ENCODE peak calls at places on chromosomes 6 and 20, in ten cellular contexts. One of them, this sample, is unnamed.

GRCh38 chr6:13383280-13384163 is 55.2 kb upstream of the TBC1D7 start:
- DNase-seq in right lobe of liver: no peak
- DNase-seq in epithelial cell of esophagus: peak
- DNase-seq in CD4-positive, alpha-beta T cell: no peak
- DNase-seq in H9: no peak
- DNase-seq in IMR-90: peak
- DNase-seq in colonic mucosa: no peak
- DNase-seq in uterus: no peak
- DNase-seq in lower leg skin: no peak
- DNase-seq in coronary artery: no peak
- DNase-seq in this sample: no peak

GRCh38 chr20:1892122-1892385 is 3.2 kb upstream of the SIRPA start:
- DNase-seq in right lobe of liver: no peak
- DNase-seq in epithelial cell of esophagus: no peak
- DNase-seq in CD4-positive, alpha-beta T cell: no peak
- DNase-seq in H9: no peak
- DNase-seq in IMR-90: no peak
- DNase-seq in colonic mucosa: no peak
- DNase-seq in uterus: no peak
- DNase-seq in lower leg skin: no peak
- DNase-seq in coronary artery: no peak
- DNase-seq in this sample: no peak

GRCh38 chr6:136252441-136252840 is 2.3 kb upstream of the MTFR2 start:
- DNase-seq in right lobe of liver: no peak
- DNase-seq in epithelial cell of esophagus: no peak
- DNase-seq in CD4-positive, alpha-beta T cell: no peak
- DNase-seq in H9: no peak
- DNase-seq in IMR-90: no peak
- DNase-seq in colonic mucosa: no peak
- DNase-seq in uterus: no peak
- DNase-seq in lower leg skin: no peak
- DNase-seq in coronary artery: no peak
- DNase-seq in this sample: no peak

GRCh38 chr6:50791900-50792508 is 26.7 kb upstream of the TFAP2B start:
- DNase-seq in right lobe of liver: no peak
- DNase-seq in epithelial cell of esophagus: peak
- DNase-seq in CD4-positive, alpha-beta T cell: no peak
- DNase-seq in H9: no peak
- DNase-seq in IMR-90: peak
- DNase-seq in colonic mucosa: no peak
- DNase-seq in uterus: no peak
- DNase-seq in lower leg skin: no peak
- DNase-seq in coronary artery: no peak
- DNase-seq in this sample: peak

GRCh38 chr6:43806041-43806757 is 36.2 kb downstream of the VEGFA start:
- DNase-seq in right lobe of liver: peak
- DNase-seq in epithelial cell of esophagus: peak
- DNase-seq in CD4-positive, alpha-beta T cell: no peak
- DNase-seq in H9: no peak
- DNase-seq in IMR-90: no peak
- DNase-seq in colonic mucosa: peak
- DNase-seq in uterus: no peak
- DNase-seq in lower leg skin: no peak
- DNase-seq in coronary artery: no peak
- DNase-seq in this sample: peak

GRCh38 chr6:33172307-33173227 is 19.7 kb downstream of the COL11A2 start:
- DNase-seq in right lobe of liver: no peak
- DNase-seq in epithelial cell of esophagus: peak
- DNase-seq in CD4-positive, alpha-beta T cell: no peak
- DNase-seq in H9: peak
- DNase-seq in IMR-90: peak
- DNase-seq in colonic mucosa: no peak
- DNase-seq in uterus: no peak
- DNase-seq in lower leg skin: no peak
- DNase-seq in coronary artery: no peak
- DNase-seq in this sample: peak

GRCh38 chr6:4253604-4254211 is 118.3 kb upstream of the ECI2 start:
- DNase-seq in right lobe of liver: no peak
- DNase-seq in epithelial cell of esophagus: peak
- DNase-seq in CD4-positive, alpha-beta T cell: no peak
- DNase-seq in H9: no peak
- DNase-seq in IMR-90: peak
- DNase-seq in colonic mucosa: peak
- DNase-seq in uterus: peak
- DNase-seq in lower leg skin: no peak
- DNase-seq in coronary artery: no peak
- DNase-seq in this sample: peak

GRCh38 chr6:111765681-111766523 is 107.3 kb downstream of the FYN start:
- DNase-seq in right lobe of liver: no peak
- DNase-seq in epithelial cell of esophagus: no peak
- DNase-seq in CD4-positive, alpha-beta T cell: no peak
- DNase-seq in H9: no peak
- DNase-seq in IMR-90: peak
- DNase-seq in colonic mucosa: no peak
- DNase-seq in uterus: no peak
- DNase-seq in lower leg skin: no peak
- DNase-seq in coronary artery: no peak
- DNase-seq in this sample: no peak

GRCh38 chr20:34528921-34529297 is 12.7 kb downstream of the DYNLRB1 start:
- DNase-seq in right lobe of liver: no peak
- DNase-seq in epithelial cell of esophagus: no peak
- DNase-seq in CD4-positive, alpha-beta T cell: no peak
- DNase-seq in H9: no peak
- DNase-seq in IMR-90: no peak
- DNase-seq in colonic mucosa: no peak
- DNase-seq in uterus: no peak
- DNase-seq in lower leg skin: no peak
- DNase-seq in coronary artery: no peak
- DNase-seq in this sample: no peak

DNA sequence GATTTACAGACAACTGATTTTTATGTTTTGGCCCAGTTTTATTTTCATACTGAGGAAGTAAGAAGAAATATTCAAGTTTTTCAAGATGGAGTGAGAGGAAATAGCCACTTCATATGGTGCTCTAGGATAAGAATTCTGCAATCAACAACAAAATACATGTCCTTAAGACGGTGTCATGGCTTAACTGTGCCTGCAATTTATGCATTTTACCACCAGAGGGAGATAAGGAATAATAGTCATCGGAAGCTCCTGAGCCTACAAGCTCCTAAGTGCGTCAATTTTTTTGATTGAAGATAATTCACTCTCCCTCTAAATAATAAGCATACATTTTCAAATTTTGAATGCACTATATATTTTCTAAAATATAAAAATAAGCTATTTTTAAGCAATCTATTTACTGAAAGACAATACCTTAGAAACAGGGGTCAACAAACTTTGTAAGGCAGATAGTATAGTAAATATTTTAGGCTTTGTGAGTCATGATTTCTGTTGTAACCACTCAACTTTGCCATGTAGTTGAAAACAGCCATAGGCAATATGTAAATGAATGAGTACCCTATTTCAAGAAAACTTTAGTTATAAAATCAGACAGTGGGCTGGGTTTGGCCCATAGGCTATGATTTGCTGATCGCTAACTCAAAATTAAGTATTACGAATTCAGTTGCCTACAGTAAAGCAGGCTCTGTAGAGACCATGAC is 230.9 kb upstream of the DTNBP1 start:
- DNase-seq in right lobe of liver: no peak
- DNase-seq in epithelial cell of esophagus: peak
- DNase-seq in CD4-positive, alpha-beta T cell: no peak
- DNase-seq in H9: no peak
- DNase-seq in IMR-90: peak
- DNase-seq in colonic mucosa: no peak
- DNase-seq in uterus: no peak
- DNase-seq in lower leg skin: no peak
- DNase-seq in coronary artery: no peak
- DNase-seq in this sample: no peak
- TF ChIP-seq CTCF in right lobe of liver: peak
- TF ChIP-seq CTCF in epithelial cell of esophagus: peak
- TF ChIP-seq CTCF in CD4-positive, alpha-beta T cell: no peak
- TF ChIP-seq CTCF in H9: peak
- TF ChIP-seq CTCF in IMR-90: no peak
- TF ChIP-seq CTCF in colonic mucosa: peak
- TF ChIP-seq CTCF in uterus: no peak
- TF ChIP-seq CTCF in lower leg skin: no peak
- TF ChIP-seq CTCF in coronary artery: no peak
- TF ChIP-seq CTCF in this sample: peak

GRCh38 chr20:21632031-21632430 is 73.4 kb upstream of the PAX1 start:
- DNase-seq in right lobe of liver: no peak
- DNase-seq in epithelial cell of esophagus: no peak
- DNase-seq in CD4-positive, alpha-beta T cell: no peak
- DNase-seq in H9: no peak
- DNase-seq in IMR-90: no peak
- DNase-seq in colonic mucosa: no peak
- DNase-seq in uterus: no peak
- DNase-seq in lower leg skin: no peak
- DNase-seq in coronary artery: no peak
- DNase-seq in this sample: no peak
- TF ChIP-seq CTCF in right lobe of liver: no peak
- TF ChIP-seq CTCF in epithelial cell of esophagus: no peak
- TF ChIP-seq CTCF in CD4-positive, alpha-beta T cell: no peak
- TF ChIP-seq CTCF in H9: peak
- TF ChIP-seq CTCF in IMR-90: no peak
- TF ChIP-seq CTCF in colonic mucosa: no peak
- TF ChIP-seq CTCF in uterus: no peak
- TF ChIP-seq CTCF in lower leg skin: no peak
- TF ChIP-seq CTCF in coronary artery: no peak
- TF ChIP-seq CTCF in this sample: no peak

GRCh38 chr6:108656834-108657233 is 96.1 kb downstream of the FOXO3 start:
- DNase-seq in right lobe of liver: no peak
- DNase-seq in epithelial cell of esophagus: no peak
- DNase-seq in CD4-positive, alpha-beta T cell: no peak
- DNase-seq in H9: no peak
- DNase-seq in IMR-90: no peak
- DNase-seq in colonic mucosa: no peak
- DNase-seq in uterus: no peak
- DNase-seq in lower leg skin: no peak
- DNase-seq in coronary artery: no peak
- DNase-seq in this sample: no peak

GRCh38 chr6:108653864-108654402 is 93.2 kb downstream of the FOXO3 start:
- DNase-seq in right lobe of liver: peak
- DNase-seq in epithelial cell of esophagus: peak
- DNase-seq in CD4-positive, alpha-beta T cell: no peak
- DNase-seq in H9: no peak
- DNase-seq in IMR-90: peak
- DNase-seq in colonic mucosa: no peak
- DNase-seq in uterus: peak
- DNase-seq in lower leg skin: peak
- DNase-seq in coronary artery: peak
- DNase-seq in this sample: no peak

GRCh38 chr6:108658174-108658573 is 97.5 kb downstream of the FOXO3 start:
- DNase-seq in right lobe of liver: no peak
- DNase-seq in epithelial cell of esophagus: peak
- DNase-seq in CD4-positive, alpha-beta T cell: no peak
- DNase-seq in H9: no peak
- DNase-seq in IMR-90: no peak
- DNase-seq in colonic mucosa: no peak
- DNase-seq in uterus: no peak
- DNase-seq in lower leg skin: no peak
- DNase-seq in coronary artery: no peak
- DNase-seq in this sample: no peak

GRCh38 chr6:108654465-108655106 is 93.9 kb downstream of the FOXO3 start:
- DNase-seq in right lobe of liver: no peak
- DNase-seq in epithelial cell of esophagus: no peak
- DNase-seq in CD4-positive, alpha-beta T cell: no peak
- DNase-seq in H9: no peak
- DNase-seq in IMR-90: peak
- DNase-seq in colonic mucosa: no peak
- DNase-seq in uterus: no peak
- DNase-seq in lower leg skin: no peak
- DNase-seq in coronary artery: no peak
- DNase-seq in this sample: no peak

GRCh38 chr6:108655840-108656650 is 95.3 kb downstream of the FOXO3 start:
- DNase-seq in right lobe of liver: no peak
- DNase-seq in epithelial cell of esophagus: no peak
- DNase-seq in CD4-positive, alpha-beta T cell: no peak
- DNase-seq in H9: no peak
- DNase-seq in IMR-90: peak
- DNase-seq in colonic mucosa: no peak
- DNase-seq in uterus: peak
- DNase-seq in lower leg skin: no peak
- DNase-seq in coronary artery: no peak
- DNase-seq in this sample: peak
- TF ChIP-seq CTCF in right lobe of liver: no peak
- TF ChIP-seq CTCF in epithelial cell of esophagus: no peak
- TF ChIP-seq CTCF in CD4-positive, alpha-beta T cell: no peak
- TF ChIP-seq CTCF in H9: no peak
- TF ChIP-seq CTCF in IMR-90: no peak
- TF ChIP-seq CTCF in colonic mucosa: no peak
- TF ChIP-seq CTCF in uterus: no peak
- TF ChIP-seq CTCF in lower leg skin: no peak
- TF ChIP-seq CTCF in coronary artery: no peak
- TF ChIP-seq CTCF in this sample: no peak

GRCh38 chr6:104630955-104631354 is 228.8 kb downstream of the HACE1 start:
- DNase-seq in right lobe of liver: no peak
- DNase-seq in epithelial cell of esophagus: no peak
- DNase-seq in CD4-positive, alpha-beta T cell: no peak
- DNase-seq in H9: no peak
- DNase-seq in IMR-90: no peak
- DNase-seq in colonic mucosa: no peak
- DNase-seq in uterus: no peak
- DNase-seq in lower leg skin: no peak
- DNase-seq in coronary artery: no peak
- DNase-seq in this sample: no peak
- TF ChIP-seq CTCF in right lobe of liver: no peak
- TF ChIP-seq CTCF in epithelial cell of esophagus: no peak
- TF ChIP-seq CTCF in CD4-positive, alpha-beta T cell: no peak
- TF ChIP-seq CTCF in H9: no peak
- TF ChIP-seq CTCF in IMR-90: no peak
- TF ChIP-seq CTCF in colonic mucosa: no peak
- TF ChIP-seq CTCF in uterus: no peak
- TF ChIP-seq CTCF in lower leg skin: no peak
- TF ChIP-seq CTCF in coronary artery: no peak
- TF ChIP-seq CTCF in this sample: no peak

GRCh38 chr20:13649548-13649947 is 10.8 kb upstream of the TASP1 start:
- DNase-seq in right lobe of liver: no peak
- DNase-seq in epithelial cell of esophagus: no peak
- DNase-seq in CD4-positive, alpha-beta T cell: no peak
- DNase-seq in H9: peak
- DNase-seq in IMR-90: no peak
- DNase-seq in colonic mucosa: peak
- DNase-seq in uterus: no peak
- DNase-seq in lower leg skin: peak
- DNase-seq in coronary artery: no peak
- DNase-seq in this sample: no peak
- TF ChIP-seq CTCF in right lobe of liver: no peak
- TF ChIP-seq CTCF in epithelial cell of esophagus: no peak
- TF ChIP-seq CTCF in CD4-positive, alpha-beta T cell: no peak
- TF ChIP-seq CTCF in H9: no peak
- TF ChIP-seq CTCF in IMR-90: no peak
- TF ChIP-seq CTCF in colonic mucosa: no peak
- TF ChIP-seq CTCF in uterus: no peak
- TF ChIP-seq CTCF in lower leg skin: no peak
- TF ChIP-seq CTCF in coronary artery: no peak
- TF ChIP-seq CTCF in this sample: no peak

This sample was measured in HFFc6.